ENCODE peak calls at places on chromosomes 6 and 20, in seven cellular contexts. Y is PC-3, T is aorta, P is sigmoid colon, B is right lobe of liver, J is lung, F is IMR-90. K is an unnamed sample.

GRCh38 chr6:1701668-1702353 is 92.1 kb downstream of the FOXC1 start:
- DNase-seq in Y (peak; percentile 52), T (peak; percentile 83), F (peak; percentile 95), P (no peak), B (no peak), J (no peak), K (no peak)

GRCh38 chr6:63426844-63427243 is 107.1 kb upstream of the LGSN start:
- DNase-seq in Y (no peak), B (peak; percentile 50), P (no peak), T (no peak), F (no peak), J (no peak), K (no peak)

GRCh38 chr6:11368264-11368663 is 135.8 kb upstream of the NEDD9 start:
- DNase-seq in B (no peak), F (no peak), J (no peak), T (no peak), P (no peak), Y (peak; percentile 41), K (no peak)

GRCh38 chr6:105596284-105596755 is 193.4 kb upstream of the PREP start:
- DNase-seq in J (no peak), P (no peak), Y (peak; percentile 95), T (no peak), B (no peak), F (peak; percentile 99), K (no peak)

GRCh38 chr20:45576995-45577394 is 2.1 kb downstream of the WFDC8 start:
- DNase-seq in Y (no peak), B (no peak), P (no peak), T (no peak), F (peak; percentile 1), J (peak; percentile 35), K (no peak)

GRCh38 chr20:3630429-3630828 is 32.8 kb downstream of the GFRA4 start:
- DNase-seq in P (no peak), F (no peak), B (no peak), T (no peak), J (no peak), Y (no peak), K (no peak)

GRCh38 chr6:54846243-54846856 is at the start of gene FAM83B:
- DNase-seq in F (no peak), Y (no peak), B (no peak), T (peak; percentile 74), P (no peak), J (peak; percentile 36), K (peak; percentile 92)

GRCh38 chr20:44448753-44449546 is 26.7 kb upstream of the TTPAL start:
- DNase-seq in Y (peak; percentile 28), P (no peak), J (no peak), F (no peak), T (peak; percentile 39), B (peak; percentile 51), K (no peak)

GRCh38 chr6:119484598-119484997 is 135.0 kb upstream of the MAN1A1 start:
- DNase-seq in Y (peak; percentile 94), B (no peak), P (no peak), J (no peak), F (peak; percentile 94), T (no peak), K (no peak)

GRCh38 chr6:127855542-127856159 is 45.2 kb downstream of the THEMIS start:
- DNase-seq in P (no peak), B (no peak), T (no peak), Y (peak; percentile 58), J (no peak), F (peak; percentile 45), K (peak; percentile 50)

GRCh38 chr6:39330476-39330875 is 8.0 kb upstream of the KCNK16 start:
- DNase-seq in P (no peak), T (no peak), Y (no peak), J (peak; percentile 61), F (no peak), B (no peak), K (no peak)

GRCh38 chr20:62623488-62624324 is 18.6 kb upstream of the SLCO4A1 start:
- DNase-seq in B (peak; percentile 94), T (peak; percentile 95), P (peak; percentile 97), F (peak; percentile 68), J (peak; percentile 94), Y (peak; percentile 98), K (peak; percentile 99)

GRCh38 chr6:91126876-91127275 is 540.0 kb upstream of the MAP3K7 start:
- DNase-seq in T (no peak), F (no peak), Y (no peak), J (no peak), P (no peak), B (no peak), K (no peak)

GRCh38 chr6:44932651-44933091 is 395.5 kb upstream of the RUNX2 start:
- DNase-seq in F (no peak), B (no peak), J (no peak), Y (no peak), T (no peak), P (no peak), K (no peak)

GRCh38 chr20:59994697-59995122 is 36.5 kb downstream of the CDH26 start:
- DNase-seq in F (peak; percentile 20), T (no peak), B (no peak), P (no peak), Y (peak; percentile 92), J (peak; percentile 74), K (no peak)

GRCh38 chr6:40791004-40791403 is 203.8 kb upstream of the LRFN2 start:
- DNase-seq in J (no peak), P (no peak), B (no peak), F (no peak), Y (peak; percentile 25), T (no peak), K (no peak)

GRCh38 chr6:139568157-139568955 is 193.9 kb upstream of the CITED2 start:
- DNase-seq in F (no peak), P (no peak), J (no peak), B (no peak), Y (peak; percentile 11), T (no peak), K (no peak)

GRCh38 chr6:127514396-127515227 is 4.5 kb downstream of the MTCL3 start:
- DNase-seq in B (peak; percentile 27), F (peak; percentile 48), Y (no peak), J (peak; percentile 57), P (no peak), T (peak; percentile 79), K (peak; percentile 52)

GRCh38 chr20:57528148-57528547 is 3.2 kb upstream of the CTCFL start:
- DNase-seq in J (no peak), P (no peak), B (no peak), F (no peak), Y (no peak), T (no peak), K (no peak)

GRCh38 chr20:1663917-1664316 is 6.3 kb upstream of the SIRPG start:
- DNase-seq in B (no peak), P (no peak), Y (peak; percentile 35), J (no peak), T (no peak), F (peak; percentile 1), K (no peak)

GRCh38 chr6:137160763-137161162 is 12.7 kb downstream of the IL22RA2 start:
- DNase-seq in B (no peak), Y (peak; percentile 19), J (no peak), P (no peak), F (peak; percentile 36), T (no peak), K (no peak)

GRCh38 chr6:135181333-135182119 is 418 bp downstream of the MYB start:
- DNase-seq in B (peak; percentile 17), P (no peak), T (no peak), J (no peak), Y (no peak), F (no peak), K (no peak)

GRCh38 chr20:35739294-35740163 is 2.5 kb downstream of the RBM39 start:
- DNase-seq in P (no peak), F (peak; percentile 50), B (no peak), J (no peak), T (no peak), Y (peak; percentile 46), K (no peak)
- H3K4me3 ChIP-seq in P (peak overlapping the region; percentile 71), F (no peak overlapping the region), B (no peak overlapping the region), J (peak overlapping the region; percentile 20), T (no peak overlapping the region), Y (peak overlapping the region; percentile 86), K (peak overlapping the region; percentile 85)

DNA sequence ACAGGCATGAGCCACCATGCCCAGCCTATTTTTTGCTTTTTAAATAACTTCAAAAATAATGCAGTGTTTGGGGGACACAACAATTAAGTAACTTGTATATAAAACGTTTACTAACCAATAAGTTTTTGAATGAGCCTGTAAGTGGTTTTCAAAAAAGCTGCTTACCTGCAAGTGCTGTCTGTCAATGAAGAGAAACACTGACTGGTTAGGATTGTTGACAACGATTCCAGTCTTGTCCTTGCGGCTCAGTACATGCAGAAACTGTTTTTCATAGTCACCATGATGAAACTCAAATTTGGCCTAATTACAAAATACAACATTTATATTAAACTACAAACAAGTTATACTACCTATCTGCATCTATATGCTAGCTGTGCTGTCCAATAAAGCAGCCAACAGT is 10.3 kb downstream of the C6orf62 start:
- DNase-seq in J (no peak), Y (no peak), B (no peak), T (no peak), F (no peak), P (no peak), K (no peak)
- H3K36me3 ChIP-seq in J (peaks cover 61% of the 10 kb centered on the region), Y (peaks cover 89% of the 10 kb centered on the region), B (peaks cover 13% of the 10 kb centered on the region), T (peaks cover 12% of the 10 kb centered on the region), F (peaks cover 58% of the 10 kb centered on the region), P (peaks cover 100% of the 10 kb centered on the region), K (peaks cover 96% of the 10 kb centered on the region)

GRCh38 chr20:38303908-38304379 is at the start of gene BPI:
- DNase-seq in P (peak; percentile 66), F (no peak), J (peak; percentile 34), T (no peak), B (peak; percentile 40), Y (no peak), K (no peak)
- H3K4me3 ChIP-seq in P (no peak within 1 kb of the TSS), F (no peak within 1 kb of the TSS), J (no peak within 1 kb of the TSS), T (no peak within 1 kb of the TSS), B (no peak within 1 kb of the TSS), Y (no peak within 1 kb of the TSS), K (no peak within 1 kb of the TSS)

GRCh38 chr6:111686249-111686997 is 80.7 kb upstream of the TRAF3IP2 start:
- DNase-seq in J (no peak), T (no peak), F (no peak), Y (no peak), P (no peak), B (peak; percentile 45), K (no peak)

GRCh38 chr6:111689419-111689818 is 83.7 kb upstream of the TRAF3IP2 start:
- DNase-seq in P (no peak), T (no peak), B (no peak), Y (no peak), F (no peak), J (no peak), K (no peak)

GRCh38 chr6:111689946-111690345 is 84.3 kb upstream of the TRAF3IP2 start:
- DNase-seq in B (no peak), J (no peak), F (no peak), Y (no peak), T (no peak), P (no peak), K (no peak)

GRCh38 chr6:111685506-111685905 is 79.8 kb upstream of the TRAF3IP2 start:
- DNase-seq in P (no peak), F (no peak), Y (no peak), B (no peak), J (no peak), T (no peak), K (peak; percentile 1)

DNA sequence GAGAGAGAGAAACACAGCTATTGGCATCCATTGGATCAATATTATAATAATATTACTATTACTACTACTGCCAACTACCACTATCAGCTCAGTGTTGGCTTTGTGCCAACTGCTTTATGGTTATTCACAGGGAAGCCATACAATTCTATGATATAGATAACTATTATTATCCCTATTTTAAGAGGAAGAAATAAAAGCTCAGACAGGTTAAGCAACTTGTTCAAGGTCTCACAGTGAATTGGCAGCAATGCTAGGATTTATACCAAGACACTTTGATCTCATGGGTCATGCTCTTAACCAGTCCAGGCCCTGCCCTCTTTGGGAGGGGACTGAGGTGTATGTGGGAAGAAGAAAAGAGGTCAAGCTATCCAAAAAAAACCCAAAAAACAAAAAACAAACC is 82.0 kb upstream of the TRAF3IP2 start:
- DNase-seq in B (no peak), T (no peak), Y (no peak), F (no peak), P (no peak), J (no peak), K (peak; percentile 65)
- H3K36me3 ChIP-seq in B (no peaks in the 10 kb centered on the region), T (no peaks in the 10 kb centered on the region), Y (no peaks in the 10 kb centered on the region), F (peaks cover 38% of the 10 kb centered on the region), P (no peaks in the 10 kb centered on the region), J (no peaks in the 10 kb centered on the region), K (peaks cover 6% of the 10 kb centered on the region)

K was measured in Peyer's patch.